ENCODE peak calls at places on chromosome 10, in nine cellular contexts. H, P, K, S, T, X, W, U and F are unnamed samples.
A peak's percentile ranks its signal among the peaks of the same experiment; 100 is the strongest.

GRCh38 chr10:124001391-124002260 is 91.8 kb downstream of the CHST15 start:
- DNase-seq in H (no peak), P (no peak), K (no peak), S (no peak), T (peak; percentile 48), X (no peak), W (no peak), U (no peak), F (peak; percentile 35)

GRCh38 chr10:7075110-7075509 is 335.7 kb downstream of the SFMBT2 start:
- DNase-seq in H (no peak), P (no peak), K (no peak), S (no peak), T (no peak), X (no peak), W (no peak), U (no peak), F (no peak)

GRCh38 chr10:21199501-21199900 is 302.4 kb upstream of the NEBL start:
- DNase-seq in H (no peak), P (no peak), K (no peak), S (no peak), T (no peak), X (no peak), W (no peak), U (no peak), F (no peak)

GRCh38 chr10:42866115-42866995 is 83.8 kb downstream of the BMS1 start:
- DNase-seq in H (peak; percentile 95), P (peak; percentile 47), K (peak; percentile 80), S (peak; percentile 82), T (peak; percentile 92), X (no peak), W (peak; percentile 62), U (peak; percentile 84), F (peak; percentile 21)

GRCh38 chr10:26987851-26988250 is 112.4 kb downstream of the ANKRD26 start:
- DNase-seq in H (no peak), P (no peak), K (no peak), S (no peak), T (no peak), X (no peak), W (no peak), U (no peak), F (no peak)

GRCh38 chr10:44715081-44715480 is 196.1 kb upstream of the TMEM72 start:
- DNase-seq in H (no peak), P (peak; percentile 95), K (no peak), S (no peak), T (no peak), X (no peak), W (no peak), U (no peak), F (no peak)

GRCh38 chr10:84179059-84179710 is 5.6 kb downstream of the GPR15LG start:
- DNase-seq in H (no peak), P (peak; percentile 40), K (no peak), S (peak; percentile 38), T (peak; percentile 57), X (no peak), W (no peak), U (no peak), F (peak; percentile 18)

GRCh38 chr10:12708921-12709320 is 292.6 kb downstream of the CCDC3 start:
- DNase-seq in H (no peak), P (peak; percentile 76), K (no peak), S (peak; percentile 28), T (no peak), X (no peak), W (no peak), U (no peak), F (no peak)

GRCh38 chr10:102752934-102753664 is 9.4 kb downstream of the WBP1L start:
- DNase-seq in H (no peak), P (peak; percentile 84), K (no peak), S (peak; percentile 81), T (no peak), X (no peak), W (peak; percentile 38), U (peak; percentile 27), F (no peak)

GRCh38 chr10:58013406-58013805 is 254.3 kb downstream of the IPMK start:
- DNase-seq in H (no peak), P (peak; percentile 52), K (no peak), S (no peak), T (no peak), X (no peak), W (no peak), U (no peak), F (no peak)

GRCh38 chr10:63681965-63682704 is 160.9 kb downstream of the REEP3 start:
- DNase-seq in H (no peak), P (peak; percentile 63), K (no peak), S (peak; percentile 99), T (no peak), X (no peak), W (peak; percentile 24), U (no peak), F (no peak)

GRCh38 chr10:61931620-61932332 is 30.3 kb downstream of the ARID5B start:
- DNase-seq in H (no peak), P (peak; percentile 33), K (no peak), S (no peak), T (no peak), X (no peak), W (no peak), U (no peak), F (no peak)

GRCh38 chr10:105875050-105875449 is 1234.0 kb downstream of the SORCS3 start:
- DNase-seq in H (no peak), P (no peak), K (no peak), S (no peak), T (no peak), X (no peak), W (no peak), U (no peak), F (no peak)

GRCh38 chr10:6445671-6446278 is 134.3 kb downstream of the PRKCQ start:
- DNase-seq in H (no peak), P (no peak), K (peak; percentile 25), S (peak; percentile 49), T (peak; percentile 76), X (peak; percentile 8), W (no peak), U (peak; percentile 54), F (peak; percentile 58)

GRCh38 chr10:49023752-49024151 is 84.1 kb upstream of the LRRC18 start:
- DNase-seq in H (no peak), P (no peak), K (no peak), S (peak; percentile 65), T (no peak), X (no peak), W (peak; percentile 22), U (no peak), F (no peak)

GRCh38 chr10:70418229-70418628 is 14.3 kb downstream of the EIF4EBP2 start:
- DNase-seq in H (no peak), P (peak; percentile 68), K (no peak), S (peak; percentile 22), T (peak; percentile 68), X (no peak), W (no peak), U (no peak), F (no peak)
- H3K36me3 ChIP-seq in H (peaks cover 38% of the 10 kb centered on the region), P (peaks cover 15% of the 10 kb centered on the region), K (peaks cover 36% of the 10 kb centered on the region), S (peaks cover 23% of the 10 kb centered on the region), T (no peaks in the 10 kb centered on the region), X (peaks cover 15% of the 10 kb centered on the region), W (no peaks in the 10 kb centered on the region), U (peaks cover 41% of the 10 kb centered on the region), F (peaks cover 21% of the 10 kb centered on the region)

DNA sequence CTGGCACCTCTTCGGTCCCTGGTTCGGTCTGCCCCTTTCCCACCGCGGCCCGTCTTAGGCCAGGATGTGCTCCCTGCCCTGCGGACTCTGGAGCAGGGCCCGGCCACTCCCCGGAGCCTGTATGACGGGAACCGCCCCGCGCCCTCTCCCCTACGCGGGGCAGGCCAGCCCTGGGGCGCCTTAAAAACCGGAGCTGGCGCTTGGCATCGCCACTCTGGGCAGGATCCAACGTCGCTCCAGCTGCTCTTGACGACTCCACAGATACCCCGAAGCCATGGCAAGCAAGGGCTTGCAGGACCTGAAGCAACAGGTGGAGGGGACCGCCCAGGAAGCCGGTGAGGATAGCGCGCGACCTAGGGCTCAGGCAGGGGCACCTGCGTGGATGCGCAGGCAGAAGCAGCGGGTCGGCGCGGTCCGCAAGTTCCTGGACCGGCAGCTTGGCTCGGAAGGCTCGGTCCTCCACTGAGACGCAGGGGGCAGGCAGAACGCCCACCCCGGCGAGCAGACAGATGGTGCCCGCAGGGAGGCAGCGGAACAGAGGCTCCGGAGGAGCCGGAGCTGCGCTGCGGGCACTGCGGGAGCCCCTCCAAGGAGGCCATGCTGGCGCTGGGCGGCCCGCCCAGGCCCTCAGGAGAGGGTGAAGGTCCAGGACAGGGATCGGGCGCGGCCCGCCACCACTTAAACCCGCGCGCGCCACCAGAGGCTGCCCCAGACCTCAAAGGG is at the start of gene ADIRF:
- DNase-seq in H (peak; percentile 91), P (no peak), K (peak; percentile 71), S (no peak), T (peak; percentile 60), X (no peak), W (peak; percentile 73), U (no peak), F (no peak)
- H3K4me3 ChIP-seq in H (peak within 1 kb of the TSS; percentile 57), P (peak within 1 kb of the TSS; percentile 41), K (peak within 1 kb of the TSS; percentile 75), S (no peak within 1 kb of the TSS), T (peak within 1 kb of the TSS; percentile 74), X (peak within 1 kb of the TSS; percentile 77), W (peak within 1 kb of the TSS; percentile 71), U (no peak within 1 kb of the TSS), F (peak within 1 kb of the TSS; percentile 45)

GRCh38 chr10:101552445-101552844 is 35.6 kb downstream of the POLL start:
- DNase-seq in H (no peak), P (no peak), K (no peak), S (no peak), T (no peak), X (no peak), W (no peak), U (no peak), F (no peak)
- TF ChIP-seq CTCF in H (no peak), P (no peak), K (no peak), S (no peak), T (no peak), X (no peak), W (no peak), U (no peak), F (no peak)

GRCh38 chr10:95382596-95382995 is 91.8 kb upstream of the PDLIM1 start:
- DNase-seq in H (no peak), P (no peak), K (no peak), S (no peak), T (no peak), X (no peak), W (no peak), U (no peak), F (no peak)
- H3K36me3 ChIP-seq in H (peaks cover 5% of the 10 kb centered on the region), P (no peaks in the 10 kb centered on the region), K (peaks cover 84% of the 10 kb centered on the region), S (no peaks in the 10 kb centered on the region), T (no peaks in the 10 kb centered on the region), X (no peaks in the 10 kb centered on the region), W (no peaks in the 10 kb centered on the region), U (peaks cover 2% of the 10 kb centered on the region), F (no peaks in the 10 kb centered on the region)

GRCh38 chr10:78165617-78166016 is 132.0 kb downstream of the RPS24 start:
- DNase-seq in H (no peak), P (no peak), K (no peak), S (no peak), T (no peak), X (no peak), W (no peak), U (no peak), F (no peak)

GRCh38 chr10:78169214-78169613 is 135.6 kb downstream of the RPS24 start:
- DNase-seq in H (no peak), P (no peak), K (no peak), S (no peak), T (no peak), X (no peak), W (no peak), U (no peak), F (no peak)

GRCh38 chr10:78171633-78172032 is 138.0 kb downstream of the RPS24 start:
- DNase-seq in H (no peak), P (no peak), K (no peak), S (no peak), T (no peak), X (no peak), W (no peak), U (no peak), F (no peak)

GRCh38 chr10:78173360-78174020 is 139.8 kb downstream of the RPS24 start:
- DNase-seq in H (no peak), P (no peak), K (no peak), S (no peak), T (no peak), X (no peak), W (no peak), U (no peak), F (no peak)

GRCh38 chr10:78170026-78170475 is 136.4 kb downstream of the RPS24 start:
- DNase-seq in H (no peak), P (peak; percentile 12), K (no peak), S (peak; percentile 24), T (no peak), X (no peak), W (no peak), U (no peak), F (no peak)
- H3K4me3 ChIP-seq in H (no peak overlapping the region), P (no peak overlapping the region), K (no peak overlapping the region), S (no peak overlapping the region), T (no peak overlapping the region), X (no peak overlapping the region), W (no peak overlapping the region), U (no peak overlapping the region), F (no peak overlapping the region)